ENCODE peak calls at places on chromosomes 1 and 21, in four cellular contexts. O is stomach, Z is choroid plexus epithelial cell, N is bronchial epithelial cell. G is an unnamed sample.

GRCh38 chr1:100458925-100459814 is 78.8 kb upstream of the GPR88 start:
- DNase-seq in Z (peak; percentile 92), N (peak; percentile 71), O (peak; percentile 79), G (peak; percentile 51)

GRCh38 chr1:162846256-162847212 is 14.4 kb downstream of the CCDC190 start:
- DNase-seq in Z (peak; percentile 42), O (no peak), N (peak; percentile 28), G (no peak)

GRCh38 chr21:42039911-42040351 is 29.8 kb upstream of the ZBTB21 start:
- DNase-seq in O (no peak), N (no peak), Z (peak; percentile 71), G (no peak)

GRCh38 chr1:177181631-177182291 is 11.0 kb downstream of the BRINP2 start:
- DNase-seq in N (peak; percentile 33), O (peak; percentile 62), Z (peak; percentile 50), G (peak; percentile 11)

GRCh38 chr1:224211262-224211962 is 28.4 kb downstream of the DEGS1 start:
- DNase-seq in O (peak; percentile 63), Z (peak; percentile 89), N (peak; percentile 81), G (peak; percentile 9)

GRCh38 chr1:178513278-178513983 is 522 bp downstream of the TEX35 start:
- DNase-seq in O (peak; percentile 53), Z (peak; percentile 66), N (peak; percentile 17), G (no peak)

GRCh38 chr1:192860478-192861185 is 51.8 kb downstream of the RGS2 start:
- DNase-seq in N (peak; percentile 38), Z (no peak), O (no peak), G (no peak)

GRCh38 chr1:116556289-116557006 is 14.4 kb downstream of the CD58 start:
- DNase-seq in N (peak; percentile 99), O (peak; percentile 68), Z (peak; percentile 74), G (no peak)

GRCh38 chr1:158999301-159000069 is 10.2 kb upstream of the IFI16 start:
- DNase-seq in O (no peak), N (peak; percentile 77), Z (peak; percentile 95), G (no peak)

GRCh38 chr1:71414229-71414628 is 333.4 kb upstream of the ZRANB2 start:
- DNase-seq in O (no peak), N (no peak), Z (no peak), G (no peak)

GRCh38 chr1:184152502-184152901 is 101.0 kb downstream of the TSEN15 start:
- DNase-seq in O (no peak), Z (peak; percentile 32), N (no peak), G (no peak)
- H3K4me3 ChIP-seq in O (peak overlapping the region; percentile 30), Z (peak overlapping the region; percentile 48), N (no peak overlapping the region), G (no peak overlapping the region)

GRCh38 chr1:202015677-202015952 is 5.2 kb downstream of the ELF3 start:
- DNase-seq in N (no peak), O (no peak), Z (no peak), G (no peak)

GRCh38 chr1:202012544-202013478 is 2.4 kb downstream of the ELF3 start:
- DNase-seq in Z (no peak), O (peak; percentile 41), N (no peak), G (no peak)

GRCh38 chr1:202014915-202015676 is 4.7 kb downstream of the ELF3 start:
- DNase-seq in O (peak; percentile 55), Z (no peak), N (peak; percentile 80), G (no peak)

GRCh38 chr1:202013601-202014000 is 3.2 kb downstream of the ELF3 start:
- DNase-seq in N (no peak), O (peak; percentile 42), Z (no peak), G (no peak)

GRCh38 chr1:202014060-202014459 is 3.7 kb downstream of the ELF3 start:
- DNase-seq in Z (no peak), N (no peak), O (no peak), G (no peak)
- H3K4me3 ChIP-seq in Z (no peak overlapping the region), N (no peak overlapping the region), O (peak overlapping the region; percentile 61), G (no peak overlapping the region)

DNA sequence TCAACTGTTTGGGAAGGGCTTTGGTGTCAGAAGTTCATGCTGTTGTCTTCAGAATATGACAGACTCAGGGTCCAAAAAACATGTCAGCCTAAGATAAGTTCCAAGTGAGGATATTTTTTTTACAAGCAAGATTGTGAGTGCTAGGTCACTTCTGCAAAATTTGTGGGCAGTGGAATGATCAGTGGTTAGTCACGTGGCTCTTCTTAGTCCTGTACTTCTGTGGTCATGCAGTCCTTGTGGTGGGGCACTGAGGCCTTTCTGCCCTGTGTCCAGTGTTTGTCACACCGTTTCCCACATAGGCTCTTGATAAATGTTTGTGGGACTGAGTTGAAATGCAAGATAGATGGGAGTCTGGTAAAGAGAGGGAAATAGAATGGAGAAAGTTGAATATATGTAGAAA is 5.3 kb downstream of the RGL1 start:
- DNase-seq in Z (no peak), N (no peak), O (no peak), G (no peak)
- H3K4me3 ChIP-seq in Z (no peak overlapping the region), N (no peak overlapping the region), O (no peak overlapping the region), G (no peak overlapping the region)

DNA sequence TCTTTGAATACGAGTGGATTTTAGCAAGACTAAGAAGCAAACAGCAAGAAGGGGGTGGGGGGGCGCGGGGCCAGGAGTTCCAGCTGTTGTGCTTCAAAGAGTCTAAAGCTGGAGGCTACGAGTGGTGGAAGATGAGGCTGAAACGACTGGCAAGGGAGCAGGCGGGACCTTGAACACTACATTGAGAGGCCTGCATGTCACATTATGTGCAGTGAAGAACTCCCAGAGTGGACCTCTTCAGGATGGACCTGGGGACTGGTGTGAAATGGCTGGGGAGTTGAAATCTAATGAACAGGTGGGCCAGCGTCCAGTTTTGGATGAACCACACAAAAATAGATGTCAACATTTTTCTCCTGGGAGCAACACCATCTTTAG is 1.1 kb downstream of the GPX7 start:
- DNase-seq in O (no peak), Z (no peak), N (no peak), G (no peak)
- H3K4me3 ChIP-seq in O (peak overlapping the region; percentile 66), Z (no peak overlapping the region), N (no peak overlapping the region), G (no peak overlapping the region)

GRCh38 chr1:165062346-165062745 is 294.2 kb downstream of the LMX1A start:
- DNase-seq in N (no peak), O (no peak), Z (no peak), G (no peak)

GRCh38 chr1:165060285-165060793 is 296.2 kb downstream of the LMX1A start:
- DNase-seq in Z (no peak), N (peak; percentile 86), O (no peak), G (no peak)

GRCh38 chr1:165056914-165057313 is 299.6 kb downstream of the LMX1A start:
- DNase-seq in N (no peak), O (no peak), Z (no peak), G (no peak)

GRCh38 chr1:165053273-165053835 is 303.2 kb downstream of the LMX1A start:
- DNase-seq in N (peak; percentile 46), Z (no peak), O (no peak), G (no peak)

DNA sequence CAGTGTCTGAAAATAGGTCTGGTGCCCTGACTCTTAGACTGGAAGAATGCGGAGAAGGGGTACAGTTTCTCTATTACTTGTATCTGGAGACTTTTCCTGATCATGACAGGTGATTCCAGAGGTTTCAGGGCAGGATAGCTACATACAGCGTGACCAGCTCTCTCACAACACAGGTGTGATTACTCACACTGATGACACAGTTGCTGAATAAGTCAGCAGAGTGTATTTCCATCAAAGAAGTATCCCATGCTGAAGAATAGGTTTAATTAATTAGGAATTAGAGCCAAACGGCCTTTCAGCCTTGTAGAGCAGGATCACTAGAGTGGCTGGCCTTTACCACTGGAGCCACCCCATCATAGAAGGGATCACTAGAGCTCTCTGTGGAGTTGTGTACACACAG is 298.6 kb downstream of the LMX1A start:
- DNase-seq in O (no peak), Z (no peak), N (peak; percentile 83), G (no peak)
- H3K4me3 ChIP-seq in O (no peak overlapping the region), Z (no peak overlapping the region), N (no peak overlapping the region), G (no peak overlapping the region)

DNA sequence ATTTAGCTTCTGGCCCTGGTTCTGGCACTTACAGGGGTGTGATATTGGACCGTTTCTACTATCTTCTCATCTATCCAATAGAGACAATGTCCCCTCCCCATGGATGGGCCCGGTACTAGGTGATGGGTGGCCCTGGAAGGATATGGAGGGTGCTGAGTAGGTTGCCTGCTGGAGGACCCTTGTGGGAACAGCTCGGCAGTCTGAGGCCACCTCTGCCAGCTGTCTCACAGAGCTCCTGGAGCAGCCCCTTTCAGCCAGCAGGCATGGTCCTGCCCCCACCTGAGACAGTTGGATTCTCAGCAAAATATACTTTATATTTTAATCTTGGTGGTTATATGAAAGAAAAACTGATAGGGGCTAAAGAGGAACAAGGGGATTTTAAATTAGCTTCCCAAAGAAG is 101.0 kb upstream of the LMO4 start:
- DNase-seq in O (no peak), Z (no peak), N (no peak), G (no peak)
- H3K4me3 ChIP-seq in O (no peak overlapping the region), Z (no peak overlapping the region), N (no peak overlapping the region), G (no peak overlapping the region)

DNA sequence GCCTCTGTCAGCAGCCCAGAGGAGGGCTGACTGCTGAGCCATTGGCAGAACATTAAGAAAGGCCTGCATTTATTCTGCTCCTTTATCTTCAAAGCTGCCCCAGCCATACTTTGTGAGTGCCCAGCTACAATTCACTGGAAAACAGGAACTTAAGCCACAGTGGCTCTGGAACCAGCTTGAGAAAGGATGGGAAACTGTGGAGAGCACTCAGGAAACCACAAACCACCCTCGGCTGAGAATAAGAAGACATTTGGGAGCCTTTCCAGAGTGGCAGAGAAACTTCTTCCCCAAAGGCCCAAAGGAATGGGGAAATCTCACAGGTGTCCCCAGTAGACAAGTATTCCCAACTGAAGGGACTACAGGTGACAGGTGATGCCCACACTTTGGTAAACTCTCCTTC is 1.8 kb downstream of the LAMB3 start:
- DNase-seq in Z (no peak), O (no peak), N (no peak), G (no peak)
- H3K4me3 ChIP-seq in Z (no peak overlapping the region), O (peak overlapping the region; percentile 25), N (peak overlapping the region; percentile 53), G (no peak overlapping the region)

GRCh38 chr1:3747903-3748302 is 4.3 kb upstream of the CCDC27 start:
- DNase-seq in O (no peak), Z (no peak), N (no peak), G (no peak)
- H3K4me3 ChIP-seq in O (peak overlapping the region; percentile 85), Z (no peak overlapping the region), N (peak overlapping the region; percentile 55), G (peak overlapping the region; percentile 50)

G was measured in Jurkat, Clone E6-1.